ENCODE peak calls at places on chromosomes 1 and 21, in nine cellular contexts. D, M, U, E, X, J, Z, P and W are unnamed samples.
A peak's percentile ranks its signal among the peaks of the same experiment; 100 is the strongest.

GRCh38 chr1:66752000-66752592 is at the start of gene DYNLT5:
- DNase-seq in M (no peak), U (no peak), D (peak; percentile 31), Z (peak; percentile 62), J (peak; percentile 74), E (no peak), P (no peak), X (peak; percentile 68), W (peak; percentile 80)

GRCh38 chr1:77824694-77825355 is 45.4 kb downstream of the MIGA1 start:
- DNase-seq in J (no peak), D (no peak), U (no peak), E (no peak), P (no peak), Z (no peak), X (no peak), M (no peak), W (no peak)

GRCh38 chr21:35571910-35572309 is 488.4 kb downstream of the SETD4 start:
- DNase-seq in D (peak; percentile 62), J (no peak), P (no peak), U (no peak), X (no peak), E (no peak), Z (no peak), M (no peak), W (no peak)

GRCh38 chr1:237411621-237412020 is 369.6 kb downstream of the RYR2 start:
- DNase-seq in J (no peak), U (no peak), E (no peak), P (no peak), Z (no peak), D (no peak), M (no peak), X (no peak), W (no peak)

GRCh38 chr1:44620072-44620471 is 54.2 kb downstream of the TMEM53 start:
- DNase-seq in P (no peak), X (no peak), J (no peak), E (no peak), D (no peak), Z (no peak), M (no peak), U (no peak), W (no peak)

GRCh38 chr1:25148673-25149300 is 83.5 kb downstream of the SYF2 start:
- DNase-seq in P (no peak), D (no peak), U (no peak), J (no peak), M (peak; percentile 14), E (no peak), Z (no peak), X (peak; percentile 16), W (peak; percentile 74)

GRCh38 chr1:235160395-235160964 is 570 bp downstream of the RBM34 start:
- DNase-seq in J (no peak), D (peak; percentile 69), M (no peak), U (peak; percentile 33), Z (no peak), X (no peak), E (peak; percentile 43), P (no peak), W (peak; percentile 52)

GRCh38 chr1:25875856-25876692 is 566 bp upstream of the PAQR7 start:
- DNase-seq in P (no peak), E (no peak), J (peak; percentile 75), D (no peak), Z (peak; percentile 62), U (no peak), X (no peak), M (peak; percentile 23), W (peak; percentile 82)

GRCh38 chr1:109104364-109105151 is 9.4 kb upstream of the ELAPOR1 start:
- DNase-seq in D (peak; percentile 15), P (no peak), U (no peak), M (no peak), Z (no peak), J (no peak), X (no peak), E (no peak), W (no peak)

GRCh38 chr1:85229574-85230097 is 28.8 kb upstream of the SYDE2 start:
- DNase-seq in X (no peak), D (no peak), U (no peak), M (no peak), P (no peak), E (no peak), Z (no peak), J (no peak), W (no peak)

GRCh38 chr1:30286241-30286983 is 437.0 kb downstream of the MATN1 start:
- DNase-seq in J (no peak), P (no peak), Z (peak; percentile 53), E (no peak), X (no peak), D (no peak), U (no peak), M (no peak), W (no peak)

GRCh38 chr1:50701706-50702317 is 258.3 kb downstream of the FAF1 start:
- DNase-seq in Z (no peak), E (no peak), U (no peak), M (no peak), X (no peak), D (peak; percentile 16), J (no peak), P (no peak), W (no peak)

GRCh38 chr1:172449012-172449584 is 5.2 kb upstream of the PIGC start:
- DNase-seq in E (no peak), U (no peak), D (no peak), X (no peak), J (no peak), Z (no peak), M (no peak), P (no peak), W (no peak)

GRCh38 chr1:197444754-197445153 is 176.7 kb downstream of the CRB1 start:
- DNase-seq in U (no peak), M (no peak), Z (no peak), P (no peak), E (no peak), J (no peak), X (no peak), D (peak; percentile 12), W (no peak)

GRCh38 chr1:31792116-31792515 is 23.7 kb downstream of the SPOCD1 start:
- DNase-seq in J (peak; percentile 9), U (no peak), P (no peak), E (no peak), M (no peak), D (no peak), X (no peak), Z (no peak), W (no peak)

GRCh38 chr1:220093361-220094015 is 444 bp upstream of the IARS2 start:
- DNase-seq in X (peak; percentile 6), M (no peak), J (no peak), P (no peak), D (no peak), Z (no peak), E (no peak), U (no peak), W (no peak)

GRCh38 chr1:245153081-245153644 is 1.6 kb upstream of the KIF26B start:
- DNase-seq in P (no peak), E (peak; percentile 85), Z (peak; percentile 69), U (peak; percentile 27), M (peak; percentile 46), D (peak; percentile 82), X (peak; percentile 75), J (peak; percentile 74), W (peak; percentile 93)